ENCODE peak calls at places on chromosomes 3 and 15, in five cellular contexts. H, P, F, C and A are unnamed samples.

GRCh38 chr3:55089211-55089610 is 161.4 kb upstream of the LRTM1 start:
- DNase-seq in H (no peak), F (no peak), P (no peak), C (no peak), A (no peak)

GRCh38 chr15:38226867-38227266 is 25.8 kb upstream of the SPRED1 start:
- DNase-seq in H (no peak), F (peak), P (peak), C (no peak), A (no peak)

GRCh38 chr15:58182460-58183163 is 44.4 kb downstream of the AQP9 start:
- DNase-seq in P (no peak), C (peak), F (peak), H (no peak), A (peak)

GRCh38 chr15:64623347-64624024 is 151.9 kb downstream of the RBPMS2 start:
- DNase-seq in F (no peak), P (peak), C (no peak), H (no peak), A (no peak)

GRCh38 chr3:139689122-139689521 is 11.3 kb upstream of the NMNAT3 start:
- DNase-seq in H (no peak), F (no peak), P (no peak), C (no peak), A (no peak)

GRCh38 chr15:51907136-51907862 is 64.3 kb downstream of the LEO1 start:
- DNase-seq in H (no peak), F (no peak), C (no peak), P (no peak), A (no peak)

GRCh38 chr3:190738756-190739155 is 123.7 kb downstream of the GMNC start:
- DNase-seq in C (no peak), P (no peak), H (no peak), F (no peak), A (no peak)

GRCh38 chr3:197682713-197683112 is 54.0 kb downstream of the RUBCN start:
- DNase-seq in F (no peak), H (peak), P (no peak), C (no peak), A (no peak)

GRCh38 chr15:62509395-62509973 is 344.4 kb upstream of the C2CD4B start:
- DNase-seq in H (no peak), P (no peak), C (no peak), F (no peak), A (no peak)

GRCh38 chr15:95278532-95279265 is 1047.3 kb downstream of the MCTP2 start:
- DNase-seq in P (no peak), F (no peak), C (no peak), H (no peak), A (no peak)

GRCh38 chr3:153768559-153769469 is 352.4 kb upstream of the ARHGEF26 start:
- DNase-seq in F (peak), H (peak), C (peak), P (peak), A (peak)

GRCh38 chr3:121330586-121330985 is 215.2 kb downstream of the POLQ start:
- DNase-seq in F (no peak), C (no peak), P (no peak), H (no peak), A (no peak)

GRCh38 chr3:186746008-186746407 is 28.8 kb downstream of the KNG1 start:
- DNase-seq in H (no peak), C (peak), F (peak), P (no peak), A (peak)

GRCh38 chr3:30195352-30195751 is 411.0 kb upstream of the TGFBR2 start:
- DNase-seq in P (no peak), F (no peak), C (no peak), H (no peak), A (no peak)

GRCh38 chr3:115081444-115081843 is 65.6 kb downstream of the ZBTB20 start:
- DNase-seq in F (no peak), H (no peak), P (no peak), C (no peak), A (no peak)

GRCh38 chr15:51782357-51782896 is 31.0 kb downstream of the TMOD2 start:
- DNase-seq in C (no peak), P (no peak), H (no peak), F (no peak), A (no peak)

GRCh38 chr3:132598181-132598580 is 1.1 kb downstream of the ACKR4 start:
- DNase-seq in P (no peak), F (no peak), H (no peak), C (no peak), A (no peak)

GRCh38 chr3:9397911-9398714 is 698 bp downstream of the SETD5 start:
- DNase-seq in F (no peak), C (peak), P (no peak), H (no peak), A (peak)

GRCh38 chr3:146817705-146818104 is 212.6 kb upstream of the PLSCR5 start:
- DNase-seq in C (no peak), P (peak), H (no peak), F (no peak), A (no peak)

GRCh38 chr3:159818399-159818798 is 170.2 kb upstream of the IL12A start:
- DNase-seq in C (peak), P (no peak), F (no peak), H (no peak), A (peak)
- TF ChIP-seq CTCF in C (no peak), P (no peak), F (no peak), H (no peak), A (no peak)

GRCh38 chr15:98581715-98582114 is 66.6 kb upstream of the IGF1R start:
- DNase-seq in F (no peak), P (no peak), C (no peak), H (no peak), A (no peak)
- TF ChIP-seq CTCF in F (peak), P (no peak), C (no peak), H (no peak), A (no peak)

DNA sequence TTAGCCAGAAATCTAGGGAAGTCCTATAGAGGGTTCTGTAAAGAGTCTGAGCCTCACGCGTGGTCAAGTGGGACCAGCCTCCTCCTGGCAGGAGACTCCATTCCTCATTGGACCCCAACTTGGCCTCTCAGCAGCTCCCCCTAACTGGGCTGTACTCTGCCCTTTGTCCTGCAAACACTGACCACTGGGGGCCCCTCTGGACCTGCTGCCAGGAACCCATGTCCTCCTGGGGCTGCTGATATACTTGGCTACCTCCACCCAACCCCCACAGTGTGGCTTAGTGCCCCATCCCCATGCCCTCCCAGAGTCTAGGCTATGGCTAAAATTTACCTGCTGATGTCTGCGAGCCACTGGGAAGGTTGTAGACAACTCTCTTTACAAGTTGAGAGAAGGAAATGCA is 62.7 kb downstream of the UBP1 start:
- DNase-seq in H (no peak), C (peak), P (no peak), F (no peak), A (no peak)
- TF ChIP-seq CTCF in H (no peak), C (peak), P (no peak), F (no peak), A (no peak)

GRCh38 chr15:40743921-40744809 is 10.9 kb downstream of the RMDN3 start:
- DNase-seq in H (no peak), P (no peak), C (no peak), F (no peak), A (no peak)
- TF ChIP-seq CTCF in H (no peak), P (peak), C (no peak), F (peak), A (no peak)

GRCh38 chr3:156760333-156760732 is 65.8 kb upstream of the LEKR1 start:
- DNase-seq in P (no peak), C (no peak), H (no peak), F (no peak), A (no peak)

GRCh38 chr3:156761007-156761406 is 65.1 kb upstream of the LEKR1 start:
- DNase-seq in C (no peak), P (no peak), F (no peak), H (no peak), A (no peak)

GRCh38 chr3:156762631-156763185 is 63.4 kb upstream of the LEKR1 start:
- DNase-seq in F (peak), P (peak), C (no peak), H (no peak), A (no peak)

GRCh38 chr3:156763386-156763785 is 62.8 kb upstream of the LEKR1 start:
- DNase-seq in C (no peak), F (no peak), P (no peak), H (no peak), A (no peak)

GRCh38 chr3:156761713-156762575 is 64.2 kb upstream of the LEKR1 start:
- DNase-seq in H (no peak), C (no peak), F (no peak), P (peak), A (no peak)
- TF ChIP-seq CTCF in H (no peak), C (no peak), F (peak), P (peak), A (no peak)

GRCh38 chr15:66077320-66077663 is 176.3 kb downstream of the MEGF11 start:
- DNase-seq in P (no peak), H (no peak), F (no peak), C (no peak), A (no peak)

GRCh38 chr15:66078196-66078928 is 175.2 kb downstream of the MEGF11 start:
- DNase-seq in C (peak), P (no peak), H (no peak), F (no peak), A (no peak)

GRCh38 chr15:66084704-66085103 is 168.8 kb downstream of the MEGF11 start:
- DNase-seq in P (no peak), F (no peak), C (no peak), H (no peak), A (no peak)

GRCh38 chr15:66078929-66079275 is 174.6 kb downstream of the MEGF11 start:
- DNase-seq in P (no peak), F (no peak), H (no peak), C (no peak), A (no peak)

GRCh38 chr15:66080791-66081475 is 172.6 kb downstream of the MEGF11 start:
- DNase-seq in H (no peak), F (peak), P (peak), C (peak), A (peak)
- TF ChIP-seq CTCF in H (no peak), F (no peak), P (no peak), C (peak), A (no peak)

DNA sequence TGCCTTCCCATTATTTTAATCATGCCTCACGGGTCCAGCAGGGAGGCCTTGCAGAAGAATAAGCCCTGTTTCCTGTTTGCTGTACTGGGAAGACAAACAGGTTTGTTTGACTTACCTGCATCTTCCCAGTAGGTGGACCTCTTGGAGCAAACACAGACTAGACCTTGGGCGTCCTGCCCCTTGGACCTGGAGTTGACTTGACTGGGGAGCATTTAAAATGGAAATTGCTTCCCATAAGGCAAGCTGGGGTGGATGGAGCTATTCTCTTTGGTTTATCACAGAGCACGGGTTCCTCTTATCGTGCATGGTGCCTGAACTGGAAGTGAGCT is 151.4 kb downstream of the RPLP1 start:
- DNase-seq in C (peak), P (no peak), H (no peak), F (no peak), A (peak)
- TF ChIP-seq CTCF in C (no peak), P (no peak), H (no peak), F (no peak), A (no peak)